ENCODE peak calls at places on chromosome 4, in nine cellular contexts. G, N, F, D, O, W, X, H and M are unnamed samples.

GRCh38 chr4:6893449-6894085 is 16.1 kb upstream of the TBC1D14 start:
- DNase-seq in D (no peak), O (no peak), G (no peak), H (no peak), F (no peak), W (no peak), X (no peak), N (no peak), M (no peak)

GRCh38 chr4:8201341-8201781 is 2.3 kb downstream of the SH3TC1 start:
- DNase-seq in O (no peak), W (no peak), N (no peak), X (no peak), H (no peak), D (peak; percentile 80), G (no peak), F (no peak), M (peak; percentile 81)

GRCh38 chr4:123444298-123444731 is 47.7 kb downstream of the SPRY1 start:
- DNase-seq in D (peak; percentile 29), F (no peak), X (no peak), N (peak; percentile 96), H (no peak), W (no peak), O (peak; percentile 12), G (peak; percentile 67), M (peak; percentile 42)

GRCh38 chr4:77650787-77651186 is 45.2 kb downstream of the CXCL13 start:
- DNase-seq in G (no peak), D (no peak), H (no peak), F (no peak), N (no peak), O (no peak), W (no peak), X (no peak), M (no peak)

GRCh38 chr4:124530464-124531077 is 182.0 kb downstream of the ANKRD50 start:
- DNase-seq in X (no peak), W (no peak), G (no peak), O (peak; percentile 6), F (no peak), D (no peak), N (no peak), H (no peak), M (no peak)

GRCh38 chr4:118173956-118174355 is 139.7 kb downstream of the NDST3 start:
- DNase-seq in G (no peak), X (no peak), N (no peak), O (peak; percentile 86), F (no peak), D (no peak), W (no peak), H (no peak), M (no peak)

GRCh38 chr4:71066737-71067716 is 73.6 kb downstream of the DCK start:
- DNase-seq in X (no peak), F (no peak), W (no peak), H (no peak), D (no peak), N (no peak), O (no peak), G (no peak), M (no peak)

GRCh38 chr4:8336412-8337075 is 67.0 kb downstream of the HTRA3 start:
- DNase-seq in O (peak; percentile 65), D (no peak), F (no peak), G (peak; percentile 31), N (peak; percentile 79), X (no peak), H (no peak), W (no peak), M (no peak)

GRCh38 chr4:41832961-41833360 is 84.4 kb upstream of the PHOX2B start:
- DNase-seq in D (no peak), W (no peak), G (no peak), H (no peak), F (no peak), O (no peak), N (no peak), X (no peak), M (no peak)

GRCh38 chr4:94332983-94333590 is 9.5 kb downstream of the HPGDS start:
- DNase-seq in G (no peak), N (no peak), F (no peak), W (no peak), X (no peak), O (no peak), H (no peak), D (no peak), M (no peak)

GRCh38 chr4:145098675-145099037 is 545 bp downstream of the ABCE1 start:
- DNase-seq in H (peak; percentile 45), O (peak; percentile 64), W (no peak), X (peak; percentile 18), G (peak; percentile 41), N (no peak), D (peak; percentile 21), F (peak; percentile 20), M (peak; percentile 26)

GRCh38 chr4:87975466-87975865 is at the start of gene SPP1:
- DNase-seq in O (peak; percentile 45), H (no peak), N (no peak), D (peak; percentile 20), F (peak; percentile 75), W (no peak), G (peak; percentile 7), X (no peak), M (peak; percentile 9)

GRCh38 chr4:175504316-175504715 is 307.7 kb downstream of the GPM6A start:
- DNase-seq in O (peak; percentile 3), D (no peak), X (no peak), W (no peak), F (no peak), H (no peak), N (no peak), G (no peak), M (no peak)

GRCh38 chr4:1206299-1207156 is 34.1 kb upstream of the SPON2 start:
- DNase-seq in X (no peak), G (no peak), F (no peak), N (no peak), H (peak; percentile 40), O (no peak), W (no peak), D (no peak), M (no peak)

GRCh38 chr4:56958111-56958517 is 19.3 kb downstream of the NOA1 start:
- DNase-seq in O (peak; percentile 87), X (peak; percentile 91), W (no peak), G (peak; percentile 90), N (no peak), H (peak; percentile 81), D (no peak), F (peak; percentile 28), M (no peak)

GRCh38 chr4:6047130-6047673 is 29.0 kb upstream of the C4orf50 start:
- DNase-seq in D (no peak), F (no peak), N (no peak), X (no peak), O (no peak), W (no peak), H (no peak), G (no peak), M (no peak)

GRCh38 chr4:73234712-73235111 is 23.9 kb downstream of the ANKRD17 start:
- DNase-seq in H (no peak), X (no peak), W (no peak), G (no peak), F (no peak), O (no peak), D (no peak), N (no peak), M (no peak)

GRCh38 chr4:74096265-74096980 is 2.6 kb downstream of the CXCL2 start:
- DNase-seq in F (no peak), N (no peak), O (no peak), X (no peak), G (no peak), W (no peak), D (no peak), H (no peak), M (no peak)

GRCh38 chr4:79395883-79396282 is 12.1 kb downstream of the GK2 start:
- DNase-seq in D (no peak), W (no peak), N (no peak), H (no peak), G (no peak), O (no peak), F (no peak), X (no peak), M (no peak)

GRCh38 chr4:79652232-79652631 is 244.2 kb upstream of the GK2 start:
- DNase-seq in F (no peak), X (no peak), W (no peak), O (no peak), G (no peak), H (no peak), N (no peak), D (no peak), M (no peak)

GRCh38 chr4:156312261-156312847 is 358.7 kb upstream of the CTSO start:
- DNase-seq in F (no peak), G (no peak), N (no peak), X (no peak), H (no peak), O (no peak), W (no peak), D (no peak), M (no peak)

GRCh38 chr4:113636877-113637276 is 124.7 kb downstream of the CAMK2D start:
- DNase-seq in G (peak; percentile 40), W (no peak), N (peak; percentile 64), D (no peak), O (peak; percentile 68), F (no peak), X (no peak), H (no peak), M (no peak)